ENCODE peak calls at places on chromosomes 1 and 21, in six cellular contexts. S is stimulated activated effector memory CD8-positive, alpha-beta T cell treated with anti-CD3 and anti-CD28 coated beads, Interleukin-12 subunit alpha, Interleukin-12 subunit beta, amount 100 ng/mL, for 72 hours; Z is stimulated activated CD8-positive, alpha-beta memory T cell treated with anti-CD3 and anti-CD28 coated beads, Interleukin-15, amount 100 ng/mL, for 1 hour; Y is CD8-positive, alpha-beta memory T cell; G is NCI-H774; H is GM23338. J is an unnamed sample.

GRCh38 chr1:103333141-103333540 is 192.4 kb upstream of the RNPC3 start:
- DNase-seq in H (no peak), Y (no peak), S (no peak), Z (no peak), G (no peak), J (no peak)

GRCh38 chr1:25805863-25806225 is 5.9 kb downstream of the SELENON start:
- DNase-seq in S (no peak), Z (no peak), H (no peak), Y (no peak), G (no peak), J (no peak)

GRCh38 chr21:27173052-27173451 is 206.2 kb upstream of the ADAMTS5 start:
- DNase-seq in H (no peak), G (no peak), Y (no peak), S (no peak), Z (no peak), J (no peak)

GRCh38 chr21:33931799-33932390 is 16.3 kb upstream of the ATP5PO start:
- DNase-seq in G (no peak), S (no peak), H (no peak), Z (no peak), Y (no peak), J (no peak)

GRCh38 chr1:10628685-10629084 is 153.9 kb downstream of the PEX14 start:
- DNase-seq in Y (no peak), S (no peak), Z (no peak), H (no peak), G (no peak), J (no peak)

GRCh38 chr1:230706887-230707731 is 6.8 kb downstream of the AGT start:
- DNase-seq in G (no peak), Z (no peak), Y (no peak), H (no peak), S (no peak), J (no peak)

GRCh38 chr1:172393354-172393753 is 27.1 kb upstream of the C1orf105 start:
- DNase-seq in G (no peak), Z (no peak), H (no peak), Y (no peak), S (no peak), J (peak; percentile 32)

GRCh38 chr1:36653850-36654249 is 171.1 kb upstream of the CSF3R start:
- DNase-seq in S (no peak), H (no peak), Z (no peak), Y (no peak), G (peak; percentile 27), J (no peak)

GRCh38 chr1:244056602-244057001 is 5.5 kb downstream of the ZBTB18 start:
- DNase-seq in G (no peak), Y (no peak), S (no peak), Z (no peak), H (no peak), J (no peak)

GRCh38 chr21:30605968-30606367 is 5.1 kb downstream of the KRTAP22-1 start:
- DNase-seq in Z (no peak), Y (no peak), S (no peak), G (no peak), H (peak; percentile 56), J (no peak)

GRCh38 chr1:201845331-201846083 is 16.6 kb downstream of the IPO9 start:
- DNase-seq in Z (no peak), Y (no peak), G (no peak), S (no peak), H (no peak), J (no peak)

GRCh38 chr1:34709547-34709946 is 45.3 kb upstream of the GJB5 start:
- DNase-seq in G (no peak), H (peak; percentile 28), S (no peak), Y (no peak), Z (no peak), J (no peak)

GRCh38 chr1:214850432-214851010 is 232.0 kb upstream of the KCNK2 start:
- DNase-seq in G (no peak), Z (no peak), Y (no peak), S (no peak), H (no peak), J (no peak)

GRCh38 chr1:235297579-235297978 is 30.4 kb downstream of the ARID4B start:
- DNase-seq in S (no peak), Y (peak; percentile 72), G (no peak), H (no peak), Z (no peak), J (no peak)

GRCh38 chr1:58409826-58410225 is 136.7 kb downstream of the OMA1 start:
- DNase-seq in G (no peak), Y (no peak), Z (no peak), H (no peak), S (no peak), J (no peak)

GRCh38 chr21:39519835-39520234 is 68.1 kb downstream of the SH3BGR start:
- DNase-seq in Z (no peak), S (no peak), G (no peak), H (no peak), Y (no peak), J (no peak)

GRCh38 chr1:15099441-15100137 is 54.0 kb upstream of the TMEM51 start:
- DNase-seq in G (no peak), H (peak; percentile 22), Z (no peak), Y (no peak), S (no peak), J (no peak)

J was measured in GM10248.